ENCODE peak calls at places on chromosomes 2 and 18, in five cellular contexts. One of them, this sample, is unnamed.

GRCh38 chr18:48020337-48021250 is 90.1 kb upstream of the SMAD2 start:
- DNase-seq in left ventricle myocardium inferior: no peak
- DNase-seq in ACHN: no peak
- DNase-seq in iris pigment epithelial cell: no peak
- DNase-seq in KBM-7: no peak
- DNase-seq in this sample: no peak

GRCh38 chr2:192885569-192886160 is 690.9 kb upstream of the TMEFF2 start:
- DNase-seq in ACHN: no peak
- DNase-seq in iris pigment epithelial cell: no peak
- DNase-seq in KBM-7: no peak
- DNase-seq in left ventricle myocardium inferior: no peak
- DNase-seq in this sample: no peak

GRCh38 chr2:39141346-39142011 is 20.6 kb upstream of the SOS1 start:
- DNase-seq in left ventricle myocardium inferior: no peak
- DNase-seq in KBM-7: peak; percentile 28
- DNase-seq in iris pigment epithelial cell: no peak
- DNase-seq in ACHN: no peak
- DNase-seq in this sample: no peak

GRCh38 chr18:24917767-24918166 is 434.2 kb downstream of the ZNF521 start:
- DNase-seq in left ventricle myocardium inferior: no peak
- DNase-seq in ACHN: no peak
- DNase-seq in iris pigment epithelial cell: no peak
- DNase-seq in KBM-7: no peak
- DNase-seq in this sample: no peak

GRCh38 chr2:29013046-29013780 is 32.1 kb downstream of the TOGARAM2 start:
- DNase-seq in ACHN: no peak
- DNase-seq in KBM-7: no peak
- DNase-seq in left ventricle myocardium inferior: no peak
- DNase-seq in iris pigment epithelial cell: peak; percentile 33
- DNase-seq in this sample: no peak

GRCh38 chr2:160087854-160088745 is 25.7 kb upstream of the PLA2R1 start:
- DNase-seq in ACHN: peak; percentile 58
- DNase-seq in KBM-7: peak; percentile 71
- DNase-seq in left ventricle myocardium inferior: no peak
- DNase-seq in iris pigment epithelial cell: no peak
- DNase-seq in this sample: no peak

GRCh38 chr2:85310330-85310729 is 17.5 kb downstream of the TGOLN2 start:
- DNase-seq in KBM-7: no peak
- DNase-seq in iris pigment epithelial cell: no peak
- DNase-seq in left ventricle myocardium inferior: no peak
- DNase-seq in ACHN: peak; percentile 61
- DNase-seq in this sample: no peak

GRCh38 chr2:23418490-23418911 is 33.5 kb downstream of the KLHL29 start:
- DNase-seq in ACHN: no peak
- DNase-seq in left ventricle myocardium inferior: no peak
- DNase-seq in KBM-7: no peak
- DNase-seq in iris pigment epithelial cell: peak; percentile 89
- DNase-seq in this sample: no peak

GRCh38 chr2:37881397-37881796 is 43.7 kb upstream of the RMDN2 start:
- DNase-seq in KBM-7: no peak
- DNase-seq in left ventricle myocardium inferior: no peak
- DNase-seq in iris pigment epithelial cell: no peak
- DNase-seq in ACHN: no peak
- DNase-seq in this sample: no peak

GRCh38 chr2:216316743-216317142 is 55.5 kb downstream of the MARCHF4 start:
- DNase-seq in ACHN: peak; percentile 95
- DNase-seq in iris pigment epithelial cell: peak; percentile 69
- DNase-seq in KBM-7: no peak
- DNase-seq in left ventricle myocardium inferior: no peak
- DNase-seq in this sample: no peak

GRCh38 chr2:232039086-232039485 is 77.6 kb downstream of the DIS3L2 start:
- DNase-seq in KBM-7: no peak
- DNase-seq in ACHN: no peak
- DNase-seq in left ventricle myocardium inferior: no peak
- DNase-seq in iris pigment epithelial cell: no peak
- DNase-seq in this sample: no peak